ENCODE peak calls at places on chromosomes 4 and X, in four cellular contexts. R is GOT3, S is SW 1271, L is NCI-H2029 treated with DMSO at 0.1 percent for 48 hours. A is an unnamed sample.

GRCh38 chr4:2256156-2256731 is 5.7 kb downstream of the MXD4 start:
- DNase-seq in R (no peak), S (no peak), L (no peak), A (no peak)

GRCh38 chr4:80197132-80197573 is at the start of gene PRDM8:
- DNase-seq in R (peak), S (no peak), L (no peak), A (no peak)

GRCh38 chrX:134026732-134027311 is 41.4 kb upstream of the GPC3 start:
- DNase-seq in L (no peak), S (no peak), R (no peak), A (no peak)

GRCh38 chr4:84726356-84726755 is 143.4 kb downstream of the CDS1 start:
- DNase-seq in L (no peak), S (no peak), R (no peak), A (no peak)

GRCh38 chrX:48467331-48467761 is 2.7 kb downstream of the SLC38A5 start:
- DNase-seq in S (no peak), L (no peak), R (no peak), A (no peak)

GRCh38 chr4:38310446-38311043 is 350.3 kb downstream of the PTTG2 start:
- DNase-seq in L (no peak), R (no peak), S (no peak), A (no peak)

GRCh38 chr4:85905761-85906160 is 430.8 kb downstream of the ARHGAP24 start:
- DNase-seq in S (no peak), L (peak), R (no peak), A (no peak)

GRCh38 chrX:9163153-9163790 is 129.3 kb upstream of the FAM9B start:
- DNase-seq in L (no peak), S (no peak), R (no peak), A (no peak)

GRCh38 chr4:48337726-48338125 is 3.6 kb upstream of the SLAIN2 start:
- DNase-seq in R (no peak), S (no peak), L (no peak), A (peak)

A was measured in keratinocyte.